ENCODE peak calls at places on chromosomes 13 and 19, in six cellular contexts. R is K562, U is H1, J is GM12878, V is SK-N-SH, Q is HCT116. P is an unnamed sample.
A peak's percentile ranks its signal among the peaks of the same experiment; 100 is the strongest.

GRCh38 chr19:37973666-37974065 is 66.7 kb downstream of the SIPA1L3 start:
- DNase-seq in V (no peak), J (no peak), U (no peak), R (no peak), Q (no peak), P (no peak)

GRCh38 chr19:8702350-8702749 is 3.8 kb upstream of the ACTL9 start:
- DNase-seq in J (no peak), R (no peak), V (no peak), U (no peak), Q (no peak), P (no peak)

GRCh38 chr13:50974268-50974667 is 64.7 kb downstream of the RNASEH2B start:
- DNase-seq in J (no peak), V (no peak), Q (no peak), U (no peak), R (no peak), P (no peak)

GRCh38 chr19:41530761-41531301 is 45.1 kb upstream of the CEACAM21 start:
- DNase-seq in V (no peak), J (no peak), R (no peak), U (no peak), Q (no peak), P (peak; percentile 87)

GRCh38 chr13:33651766-33652165 is 166.2 kb upstream of the RFC3 start:
- DNase-seq in J (no peak), U (no peak), Q (no peak), V (no peak), R (no peak), P (no peak)

GRCh38 chr19:4183967-4184717 is 1.7 kb downstream of the ANKRD24 start:
- DNase-seq in R (no peak), Q (no peak), J (no peak), U (no peak), V (no peak), P (no peak)

GRCh38 chr19:7852851-7853759 is 21.1 kb downstream of the PRR36 start:
- DNase-seq in R (peak; percentile 91), U (no peak), V (peak; percentile 97), J (no peak), Q (peak; percentile 85), P (no peak)

GRCh38 chr19:11164278-11164677 is 8.7 kb upstream of the SPC24 start:
- DNase-seq in R (no peak), V (no peak), Q (no peak), J (no peak), U (no peak), P (no peak)

GRCh38 chr19:28313633-28314032 is 899.3 kb downstream of the UQCRFS1 start:
- DNase-seq in U (no peak), J (no peak), R (no peak), Q (no peak), V (no peak), P (no peak)

GRCh38 chr19:55031178-55031577 is 6.9 kb downstream of the GP6 start:
- DNase-seq in R (no peak), Q (no peak), J (no peak), V (no peak), U (no peak), P (no peak)

GRCh38 chr19:10270616-10271394 is at the start of gene ICAM1:
- DNase-seq in V (peak; percentile 52), Q (no peak), J (no peak), U (no peak), R (peak; percentile 83), P (no peak)

GRCh38 chr19:14916848-14917247 is 24.4 kb upstream of the OR7C2 start:
- DNase-seq in Q (no peak), J (no peak), U (no peak), R (no peak), V (peak; percentile 2), P (peak; percentile 10)

GRCh38 chr19:6038634-6039405 is 60.9 kb upstream of the RANBP3 start:
- DNase-seq in U (no peak), J (peak; percentile 82), R (no peak), Q (no peak), V (no peak), P (no peak)

GRCh38 chr13:32409561-32410440 is 18.1 kb downstream of the N4BP2L1 start:
- DNase-seq in J (no peak), U (no peak), Q (no peak), V (no peak), R (no peak), P (no peak)

GRCh38 chr19:294341-294818 is 3.2 kb upstream of the PLPP2 start:
- DNase-seq in Q (no peak), R (no peak), U (no peak), J (no peak), V (peak; percentile 47), P (no peak)

GRCh38 chr13:26950546-26950945 is 190.0 kb upstream of the GPR12 start:
- DNase-seq in V (no peak), Q (no peak), U (no peak), J (no peak), R (no peak), P (no peak)

GRCh38 chr19:17967258-17968051 is 548 bp downstream of the KCNN1 start:
- DNase-seq in J (no peak), Q (no peak), R (no peak), U (no peak), V (peak; percentile 90), P (no peak)

GRCh38 chr19:18502236-18502632 is 19.6 kb downstream of the ELL start:
- DNase-seq in J (no peak), R (no peak), Q (no peak), V (no peak), U (no peak), P (no peak)

GRCh38 chr19:6568010-6568411 is 22.9 kb downstream of the CD70 start:
- DNase-seq in V (no peak), Q (no peak), U (no peak), R (no peak), J (no peak), P (no peak)

GRCh38 chr19:4929186-4929585 is 19.9 kb downstream of the UHRF1 start:
- DNase-seq in Q (no peak), J (no peak), R (no peak), U (no peak), V (no peak), P (no peak)

GRCh38 chr13:47109028-47109427 is 212.2 kb upstream of the HTR2A start:
- DNase-seq in J (no peak), U (no peak), V (no peak), Q (no peak), R (no peak), P (no peak)

GRCh38 chr19:15378529-15379082 is 981 bp downstream of the AKAP8 start:
- DNase-seq in U (no peak), Q (no peak), R (peak; percentile 54), V (peak; percentile 62), J (no peak), P (peak; percentile 47)

DNA sequence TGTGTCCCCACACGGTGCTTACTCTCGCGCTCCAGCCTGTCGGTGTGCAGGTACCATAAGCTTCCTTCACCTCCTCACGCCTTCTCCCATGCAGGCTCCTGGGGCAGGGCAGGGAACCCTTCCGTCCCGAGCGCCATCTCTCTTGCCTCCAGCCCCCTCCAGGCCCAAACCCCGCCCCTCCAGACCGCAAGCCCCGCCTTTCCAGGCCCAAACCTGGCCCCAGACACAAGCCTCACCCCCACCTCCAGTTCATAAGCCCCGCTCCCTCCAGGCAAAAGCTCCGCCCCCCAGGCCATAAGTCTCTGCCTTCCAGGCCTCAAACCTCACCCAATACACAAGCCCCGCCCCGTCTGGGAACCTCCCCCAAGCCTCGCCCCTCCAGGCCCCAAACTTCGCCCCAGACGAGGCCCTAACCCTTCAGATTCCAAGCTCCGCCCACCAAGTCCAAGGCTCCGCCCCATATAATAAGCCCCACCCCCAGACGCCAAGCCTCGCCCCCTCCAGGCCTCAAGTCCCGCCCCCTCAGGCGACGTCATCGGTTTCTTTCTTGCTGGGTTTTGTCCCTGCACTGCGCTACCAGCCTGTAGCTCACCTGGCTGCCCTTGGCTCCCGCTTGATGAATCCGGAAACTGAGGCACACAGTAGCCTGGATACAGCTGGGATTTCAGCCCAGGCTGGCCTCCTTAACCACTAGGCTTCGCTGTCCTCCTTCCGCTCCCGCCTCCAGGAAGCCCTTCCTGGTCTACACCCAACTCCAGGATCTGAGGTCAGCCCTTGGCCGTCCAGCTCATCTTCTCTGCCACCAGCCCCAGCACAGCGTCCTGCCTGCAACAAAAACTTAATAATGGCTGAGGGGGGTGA is 16.1 kb downstream of the MKNK2 start:
- DNase-seq in Q (peak; percentile 87), J (no peak), U (peak; percentile 85), R (peak; percentile 96), V (peak; percentile 90), P (peak; percentile 99)
- TF ChIP-seq JUND in Q (no peak), J (no peak), U (peak; percentile 10), R (no peak), V (no peak), P (no peak)

GRCh38 chr19:16495982-16496612 is at the start of the genes C19orf44 and CALR3:
- DNase-seq in J (peak; percentile 93), Q (peak; percentile 94), U (peak; percentile 93), R (peak; percentile 95), V (peak; percentile 96), P (peak; percentile 98)

GRCh38 chr19:16496613-16496983 is 404 bp downstream of the C19orf44 start:
- DNase-seq in R (no peak), J (no peak), Q (no peak), V (no peak), U (no peak), P (peak; percentile 16)

GRCh38 chr19:16497837-16498236 is 1.6 kb downstream of the C19orf44 start:
- DNase-seq in V (no peak), U (no peak), J (no peak), R (no peak), Q (no peak), P (no peak)

DNA sequence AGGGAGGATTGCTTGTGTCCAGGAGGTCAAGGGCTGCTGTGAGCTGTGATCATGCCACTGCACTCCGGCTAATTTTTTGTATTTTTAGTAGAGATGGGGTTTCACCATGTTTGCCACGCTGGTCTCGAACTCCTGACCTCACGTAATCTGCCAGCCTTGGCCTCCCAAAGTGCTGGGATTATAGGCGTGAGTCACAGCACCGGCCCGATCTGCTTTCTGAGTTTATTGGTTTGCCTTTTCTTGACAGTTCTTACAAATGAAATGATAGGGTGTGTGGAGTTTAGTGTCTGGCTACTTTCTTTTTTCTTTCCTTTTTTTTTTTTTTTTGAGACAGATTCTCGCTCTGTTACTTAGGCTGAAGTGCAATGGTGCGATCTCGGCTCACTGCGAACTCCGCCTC is 848 bp downstream of the C19orf44 start:
- DNase-seq in U (no peak), J (no peak), R (no peak), V (no peak), Q (no peak), P (no peak)
- TF ChIP-seq JUND in U (no peak), J (no peak), R (no peak), V (no peak), Q (no peak), P (no peak)

GRCh38 chr13:93023929-93024328 is 202.7 kb upstream of the GPC6 start:
- DNase-seq in Q (no peak), J (no peak), U (no peak), V (no peak), R (no peak), P (no peak)

GRCh38 chr13:93025984-93026383 is 200.6 kb upstream of the GPC6 start:
- DNase-seq in U (no peak), V (no peak), R (no peak), J (no peak), Q (no peak), P (no peak)

GRCh38 chr13:93029536-93029935 is 197.1 kb upstream of the GPC6 start:
- DNase-seq in V (no peak), R (no peak), J (no peak), U (no peak), Q (no peak), P (no peak)
- TF ChIP-seq JUND in V (no peak), R (no peak), J (no peak), U (no peak), Q (no peak), P (no peak)

DNA sequence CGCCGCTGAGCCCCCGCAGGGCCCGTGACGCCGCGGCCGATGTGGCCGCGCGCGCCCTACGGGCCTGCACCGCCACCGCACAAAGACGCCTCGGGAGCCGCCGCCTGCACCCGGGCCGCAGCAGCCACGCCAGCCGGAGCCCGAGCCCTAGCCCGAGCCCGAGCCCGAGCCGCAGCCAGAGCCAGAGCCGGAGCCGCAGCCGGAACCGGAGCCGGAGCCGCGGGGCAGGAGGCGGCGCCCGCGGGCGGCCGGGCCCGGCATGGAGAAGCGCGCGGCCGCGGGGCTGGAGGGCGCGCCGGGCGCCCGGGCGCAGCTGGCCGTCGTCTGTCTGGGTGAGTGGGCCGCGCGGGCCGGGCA is 375 bp downstream of the LRP3 start:
- DNase-seq in V (no peak), Q (no peak), R (no peak), U (no peak), J (no peak), P (no peak)
- TF ChIP-seq JUND in V (no peak), Q (no peak), R (no peak), U (no peak), J (no peak), P (no peak)